ENCODE peak calls at places on chromosomes 6 and 20, in ten cellular contexts. V is mucosa of gallbladder, Q is omental fat pad, X is fibroblast of lung, P is GM12878, O is fibroblast of gingiva, J is H7, R is tibial artery, T is pancreas, A is fibroblast of the conjunctiva. F is an unnamed sample.
A peak's percentile ranks its signal among the peaks of the same experiment; 100 is the strongest.

GRCh38 chr20:297098-297924 is at the start of gene ZCCHC3:
- DNase-seq in V (peak; percentile 82), Q (peak; percentile 58), X (peak; percentile 97), P (peak; percentile 59), O (peak; percentile 96), J (peak; percentile 94), R (peak; percentile 95), T (peak; percentile 91), A (peak; percentile 89), F (peak; percentile 67)

GRCh38 chr6:119799633-119800032 is 450.1 kb upstream of the MAN1A1 start:
- DNase-seq in V (no peak), Q (no peak), X (no peak), P (no peak), O (no peak), J (no peak), R (no peak), T (no peak), A (no peak), F (no peak)

GRCh38 chr6:114342826-114343781 is at the start of gene HS3ST5:
- DNase-seq in V (peak; percentile 39), Q (no peak), X (peak; percentile 12), P (no peak), O (no peak), J (peak; percentile 85), R (peak; percentile 62), T (peak; percentile 71), A (peak; percentile 5), F (no peak)

GRCh38 chr6:40131675-40132074 is 197.4 kb upstream of the MOCS1 start:
- DNase-seq in V (no peak), Q (no peak), X (no peak), P (no peak), O (no peak), J (no peak), R (no peak), T (no peak), A (no peak), F (no peak)

GRCh38 chr6:27205375-27206278 is 41.9 kb upstream of the PRSS16 start:
- DNase-seq in V (no peak), Q (no peak), X (peak; percentile 22), P (no peak), O (peak; percentile 3), J (peak; percentile 60), R (no peak), T (no peak), A (no peak), F (no peak)

GRCh38 chr20:33791959-33792597 is 19.1 kb upstream of the CHMP4B start:
- DNase-seq in V (no peak), Q (peak; percentile 31), X (peak; percentile 44), P (no peak), O (no peak), J (peak; percentile 93), R (no peak), T (peak; percentile 73), A (peak; percentile 8), F (no peak)

GRCh38 chr6:30979076-30979475 is 4.4 kb upstream of the MUC21 start:
- DNase-seq in V (no peak), Q (no peak), X (no peak), P (no peak), O (no peak), J (no peak), R (no peak), T (no peak), A (no peak), F (no peak)

GRCh38 chr6:155213611-155214372 is 50.0 kb upstream of the CLDN20 start:
- DNase-seq in V (no peak), Q (no peak), X (no peak), P (no peak), O (no peak), J (no peak), R (no peak), T (no peak), A (no peak), F (no peak)

GRCh38 chr6:136326038-136326561 is 36.5 kb upstream of the BCLAF1 start:
- DNase-seq in V (no peak), Q (no peak), X (peak; percentile 75), P (no peak), O (peak; percentile 9), J (no peak), R (no peak), T (no peak), A (no peak), F (no peak)

GRCh38 chr20:2754426-2754825 is 46.0 kb downstream of the CPXM1 start:
- DNase-seq in V (no peak), Q (no peak), X (no peak), P (no peak), O (no peak), J (peak; percentile 44), R (no peak), T (no peak), A (no peak), F (no peak)

GRCh38 chr6:129583864-129584263 is 126.1 kb downstream of the ARHGAP18 start:
- DNase-seq in V (no peak), Q (no peak), X (peak; percentile 44), P (no peak), O (no peak), J (no peak), R (no peak), T (no peak), A (no peak), F (no peak)

GRCh38 chr6:87945966-87946365 is 101.7 kb upstream of the SPACA1 start:
- DNase-seq in V (no peak), Q (no peak), X (peak; percentile 41), P (no peak), O (no peak), J (no peak), R (peak; percentile 74), T (no peak), A (peak; percentile 12), F (no peak)

GRCh38 chr20:37596168-37596567 is 68.5 kb upstream of the BLCAP start:
- DNase-seq in V (no peak), Q (no peak), X (no peak), P (no peak), O (no peak), J (no peak), R (no peak), T (no peak), A (no peak), F (no peak)